ENCODE peak calls at places on chromosomes 4 and X, in six cellular contexts. B, E, X, U, C and D are unnamed samples. For H3K4me1 and H3K27me3, the result is how much of the 10 kb centered on the place peaks cover.

GRCh38 chrX:40094041-40094899 is 3.5 kb downstream of the BCOR start:
- DNase-seq in B (peak), E (no peak), X (no peak), U (no peak), C (peak), D (peak)

GRCh38 chr4:41256131-41256739 is 493 bp upstream of the UCHL1 start:
- DNase-seq in B (no peak), E (no peak), X (no peak), U (no peak), C (no peak), D (no peak)

GRCh38 chr4:152719291-152719690 is 39.5 kb upstream of the TMEM154 start:
- DNase-seq in B (no peak), E (peak), X (no peak), U (no peak), C (no peak), D (no peak)

GRCh38 chr4:83378426-83378825 is 43.8 kb upstream of the HPSE start:
- DNase-seq in B (no peak), E (no peak), X (no peak), U (no peak), C (no peak), D (no peak)

GRCh38 chr4:4582653-4583052 is 40.8 kb upstream of the STX18 start:
- DNase-seq in B (no peak), E (no peak), X (no peak), U (no peak), C (no peak), D (no peak)

GRCh38 chr4:106587558-106587957 is 219.0 kb upstream of the GIMD1 start:
- DNase-seq in B (no peak), E (no peak), X (no peak), U (no peak), C (no peak), D (no peak)

GRCh38 chr4:60582167-60582566 is 618.0 kb upstream of the ADGRL3 start:
- DNase-seq in B (no peak), E (no peak), X (no peak), U (no peak), C (no peak), D (no peak)

GRCh38 chr4:26787461-26788340 is 72.9 kb upstream of the STIM2 start:
- DNase-seq in B (peak), E (peak), X (no peak), U (peak), C (peak), D (peak)

GRCh38 chr4:1822568-1823544 is 29.8 kb downstream of the FGFR3 start:
- DNase-seq in B (no peak), E (no peak), X (no peak), U (no peak), C (no peak), D (no peak)

GRCh38 chr4:73916172-73916925 is 47.2 kb downstream of the CXCL1 start:
- DNase-seq in B (no peak), E (no peak), X (no peak), U (no peak), C (no peak), D (no peak)

GRCh38 chr4:123977623-123978022 is 581.0 kb downstream of the SPRY1 start:
- DNase-seq in B (no peak), E (peak), X (no peak), U (no peak), C (no peak), D (no peak)

GRCh38 chr4:24971192-24971591 is 58.4 kb upstream of the CCDC149 start:
- DNase-seq in B (no peak), E (peak), X (no peak), U (no peak), C (peak), D (peak)

GRCh38 chr4:136917312-136918110 is 614.8 kb downstream of the PCDH18 start:
- DNase-seq in B (no peak), E (no peak), X (no peak), U (no peak), C (no peak), D (no peak)

GRCh38 chr4:150234246-150234645 is 156.0 kb downstream of the DCLK2 start:
- DNase-seq in B (no peak), E (no peak), X (no peak), U (no peak), C (no peak), D (no peak)

GRCh38 chr4:150237110-150237852 is 159.0 kb downstream of the DCLK2 start:
- DNase-seq in B (no peak), E (no peak), X (no peak), U (no peak), C (no peak), D (no peak)

GRCh38 chr4:150236626-150237025 is 158.4 kb downstream of the DCLK2 start:
- DNase-seq in B (no peak), E (no peak), X (no peak), U (no peak), C (no peak), D (no peak)

GRCh38 chr4:150235317-150235716 is 157.1 kb downstream of the DCLK2 start:
- DNase-seq in B (no peak), E (no peak), X (no peak), U (no peak), C (no peak), D (no peak)

DNA sequence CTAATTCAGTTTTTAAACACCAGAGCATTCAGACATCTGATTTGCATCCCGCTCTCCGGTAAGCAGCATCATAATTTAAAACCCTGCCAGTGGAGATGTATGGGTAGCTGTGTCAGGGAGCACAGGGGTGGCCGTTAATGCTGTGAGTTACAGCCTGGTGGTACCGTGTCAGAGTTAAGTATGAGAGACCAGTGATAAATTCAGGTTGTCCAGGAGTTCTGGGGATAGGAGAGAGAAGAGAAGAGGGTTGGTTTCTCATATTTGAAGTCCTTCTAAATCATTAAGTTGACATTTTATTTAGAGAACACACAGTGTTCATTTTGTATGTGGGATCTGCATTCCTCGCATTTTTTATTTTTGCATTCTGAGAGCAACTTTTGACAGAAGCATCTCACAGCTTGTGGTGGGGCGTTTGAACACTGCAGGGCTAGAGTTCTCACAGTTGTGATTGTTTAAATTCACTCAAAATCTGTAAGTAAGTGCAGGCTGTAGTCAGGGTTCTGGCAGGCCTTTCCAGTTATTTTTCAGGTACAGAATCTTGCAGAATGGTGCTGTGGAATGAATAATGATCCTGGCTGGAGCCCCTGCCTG is 157.6 kb downstream of the DCLK2 start:
- DNase-seq in B (no peak), E (no peak), X (no peak), U (no peak), C (no peak), D (no peak)
- H3K4me1 ChIP-seq in B (under half), E (under half), X (under half), U (under half), C (under half), D (under half)

GRCh38 chrX:47151428-47151827 is 6.4 kb downstream of the RBM10 start:
- DNase-seq in B (no peak), E (no peak), X (no peak), U (no peak), C (no peak), D (no peak)

GRCh38 chrX:47158131-47158530 is 13.1 kb downstream of the RBM10 start:
- DNase-seq in B (no peak), E (no peak), X (no peak), U (peak), C (no peak), D (no peak)

GRCh38 chrX:47158781-47159180 is 13.8 kb downstream of the RBM10 start:
- DNase-seq in B (no peak), E (no peak), X (no peak), U (peak), C (no peak), D (no peak)

GRCh38 chrX:47160781-47161180 is 15.8 kb downstream of the RBM10 start:
- DNase-seq in B (no peak), E (no peak), X (no peak), U (no peak), C (no peak), D (no peak)

DNA sequence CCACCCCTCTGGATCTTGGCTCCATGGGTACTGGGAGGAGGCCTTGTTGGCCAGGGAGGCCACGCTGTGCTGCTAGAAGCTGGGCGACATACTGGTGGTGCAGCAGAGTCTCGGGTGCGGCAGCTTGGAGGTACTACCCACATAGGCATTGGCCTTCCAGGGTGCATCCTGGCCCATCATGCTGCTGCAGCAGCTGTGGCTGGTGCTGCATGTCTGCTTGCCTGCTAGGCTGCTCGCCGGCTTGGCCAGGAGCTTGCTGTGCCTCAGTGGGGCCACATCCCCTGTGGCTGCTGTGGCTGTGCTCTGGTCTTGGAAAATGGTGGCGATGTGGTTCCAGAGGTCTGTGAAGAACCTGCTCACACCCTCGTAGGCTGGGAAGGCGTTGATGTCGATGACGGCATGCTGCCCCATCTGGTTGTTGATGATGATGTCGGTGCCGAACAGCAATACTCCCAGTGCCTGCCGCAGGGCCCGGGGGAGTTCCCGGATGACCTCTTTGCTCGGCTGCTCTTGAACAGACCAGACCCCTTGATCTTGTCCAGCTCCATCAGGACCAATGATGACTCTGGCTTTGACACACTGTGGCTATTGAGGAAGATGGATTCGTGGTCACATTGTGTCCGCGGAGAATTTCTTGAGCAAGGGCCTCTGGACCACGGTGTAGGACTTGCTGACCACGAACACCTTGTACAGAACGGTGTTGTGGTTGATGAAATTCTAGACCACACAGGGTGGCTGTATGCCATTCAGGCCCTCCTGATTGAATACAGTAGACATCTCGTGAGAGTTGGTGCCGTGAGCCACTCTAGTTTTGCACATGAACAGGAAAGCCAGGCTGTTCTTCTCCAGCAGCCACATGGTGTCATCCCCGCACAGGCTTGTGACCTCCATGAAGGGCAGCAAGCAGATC is 11.8 kb downstream of the RBM10 start:
- DNase-seq in B (no peak), E (no peak), X (no peak), U (peak), C (no peak), D (no peak)
- TF ChIP-seq POLR2A in B (no peak), E (no peak), X (no peak), U (no peak), C (no peak), D (no peak)

DNA sequence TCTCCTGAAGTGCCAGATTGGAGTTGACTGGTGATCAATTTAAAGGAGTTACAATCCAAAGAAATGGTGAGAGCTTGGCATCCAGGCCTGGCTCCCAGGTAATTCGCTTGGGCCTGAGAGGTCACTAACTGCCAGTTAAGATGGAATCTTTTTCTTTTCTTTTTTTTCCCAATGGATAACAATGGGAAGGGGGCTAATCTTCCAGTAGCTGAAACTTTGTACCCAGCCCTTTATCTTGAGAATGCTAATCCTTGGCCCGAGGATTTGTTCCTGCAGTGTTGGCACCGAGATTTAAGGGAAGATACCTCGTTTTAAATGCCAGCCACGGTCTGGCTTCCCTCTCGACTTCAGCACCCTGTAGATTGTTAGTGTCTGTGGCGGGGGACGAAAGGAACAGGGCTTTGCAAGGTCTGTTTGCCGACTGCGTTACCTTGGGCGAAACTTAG is 13.4 kb upstream of the PITX2 start:
- DNase-seq in B (no peak), E (no peak), X (no peak), U (no peak), C (no peak), D (no peak)
- H3K27me3 ChIP-seq in B (half or more), E (under half), X (half or more), U (half or more), C (half or more), D (half or more)

DNA sequence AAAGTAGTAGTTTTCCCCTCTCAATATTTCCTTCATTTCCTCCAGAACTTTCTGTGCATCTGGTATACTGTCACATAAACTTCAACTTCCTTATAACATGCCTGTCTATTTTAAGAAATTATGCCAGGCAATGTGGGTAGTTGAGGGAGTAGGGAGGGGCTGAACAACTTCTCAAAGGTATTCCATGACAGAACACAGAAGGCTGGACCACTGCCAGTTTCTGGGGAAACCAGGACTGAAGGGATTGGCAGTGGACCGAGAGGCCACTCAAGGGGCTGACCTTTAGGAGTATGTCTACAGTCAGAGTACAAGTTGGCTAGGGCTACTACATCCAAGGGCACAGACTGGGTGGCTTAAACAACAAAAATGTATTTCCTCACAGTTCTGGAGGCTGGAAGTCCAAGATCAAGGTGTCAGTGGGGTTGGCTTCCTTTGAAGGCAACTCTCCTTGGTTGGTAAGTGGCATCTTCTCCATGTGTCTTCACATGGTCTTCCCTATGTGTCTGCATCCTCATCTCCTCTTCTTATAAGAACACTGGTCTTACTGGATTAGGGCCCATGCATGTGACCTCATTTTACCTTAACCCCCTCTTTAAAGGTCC is 6.9 kb downstream of the SH3RF1 start:
- DNase-seq in B (no peak), E (no peak), X (no peak), U (peak), C (peak), D (peak)
- H3K4me1 ChIP-seq in B (under half), E (under half), X (half or more), U (half or more), C (half or more), D (under half)

DNA sequence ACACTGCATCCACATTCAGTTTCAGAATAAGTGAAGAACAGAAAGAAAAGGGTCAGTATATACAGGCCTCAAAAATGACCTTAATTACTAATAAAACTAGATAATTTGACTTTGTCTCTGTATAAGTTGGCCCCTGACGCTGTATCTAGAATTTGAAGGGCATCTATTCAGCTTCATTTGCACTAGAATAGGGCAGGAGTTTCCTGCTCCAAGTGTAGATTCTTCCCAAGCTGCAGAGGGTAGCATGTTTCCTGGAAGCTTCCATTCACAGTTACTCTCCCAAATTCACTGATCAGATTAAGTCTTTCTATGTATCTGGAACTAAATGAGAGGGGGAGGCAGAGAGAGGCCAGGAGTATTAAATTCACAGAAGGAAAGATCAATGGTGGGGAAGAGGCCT is 90.9 kb downstream of the GC start:
- DNase-seq in B (no peak), E (no peak), X (no peak), U (no peak), C (no peak), D (no peak)
- TF ChIP-seq POLR2A in B (no peak), E (no peak), X (no peak), U (no peak), C (no peak), D (no peak)

GRCh38 chrX:153626025-153626633 is 20.9 kb upstream of the DUSP9 start:
- DNase-seq in B (no peak), E (no peak), X (no peak), U (no peak), C (no peak), D (no peak)

GRCh38 chrX:153627675-153628111 is 19.3 kb upstream of the DUSP9 start:
- DNase-seq in B (no peak), E (peak), X (no peak), U (no peak), C (no peak), D (no peak)

GRCh38 chrX:153626863-153627674 is 19.9 kb upstream of the DUSP9 start:
- DNase-seq in B (no peak), E (peak), X (no peak), U (no peak), C (no peak), D (no peak)

GRCh38 chrX:153628665-153629064 is 18.3 kb upstream of the DUSP9 start:
- DNase-seq in B (no peak), E (no peak), X (no peak), U (no peak), C (no peak), D (peak)

GRCh38 chrX:153628129-153628528 is 18.9 kb upstream of the DUSP9 start:
- DNase-seq in B (no peak), E (no peak), X (no peak), U (no peak), C (no peak), D (no peak)
- H3K27me3 ChIP-seq in B (under half), E (under half), X (under half), U (under half), C (under half), D (under half)